ENCODE peak calls at places on chromosomes 16 and 17, in four cellular contexts. One of them, this sample, is unnamed.

GRCh38 chr16:86732621-86733297 is 154.4 kb downstream of the FOXL1 start:
- DNase-seq in tibial artery: no peak
- DNase-seq in AG04449: no peak
- DNase-seq in PC-3: no peak
- DNase-seq in this sample: no peak

GRCh38 chr16:9088848-9089247 is 2.6 kb upstream of the HAPSTR1 start:
- DNase-seq in PC-3: no peak
- DNase-seq in tibial artery: no peak
- DNase-seq in AG04449: no peak
- DNase-seq in this sample: no peak

GRCh38 chr16:70800306-70800705 is 652 bp downstream of the VAC14 start:
- DNase-seq in AG04449: no peak
- DNase-seq in tibial artery: no peak
- DNase-seq in PC-3: no peak
- DNase-seq in this sample: no peak

GRCh38 chr16:78443780-78444422 is 344.4 kb downstream of the WWOX start:
- DNase-seq in AG04449: no peak
- DNase-seq in PC-3: no peak
- DNase-seq in tibial artery: peak
- DNase-seq in this sample: no peak

GRCh38 chr17:47210105-47210504 is 957 bp downstream of the MYL4 start:
- DNase-seq in AG04449: no peak
- DNase-seq in PC-3: no peak
- DNase-seq in tibial artery: no peak
- DNase-seq in this sample: no peak

GRCh38 chr17:11330871-11331270 is 89.9 kb downstream of the SHISA6 start:
- DNase-seq in tibial artery: no peak
- DNase-seq in AG04449: no peak
- DNase-seq in PC-3: no peak
- DNase-seq in this sample: no peak

GRCh38 chr16:27470567-27471431 is 68.8 kb downstream of the IL21R start:
- DNase-seq in PC-3: no peak
- DNase-seq in tibial artery: peak
- DNase-seq in AG04449: no peak
- DNase-seq in this sample: no peak

GRCh38 chr17:34378664-34379101 is 15.7 kb upstream of the CCL1 start:
- DNase-seq in PC-3: no peak
- DNase-seq in tibial artery: no peak
- DNase-seq in AG04449: no peak
- DNase-seq in this sample: no peak

GRCh38 chr17:75765981-75766380 is 989 bp upstream of the GALK1 start:
- DNase-seq in tibial artery: no peak
- DNase-seq in AG04449: no peak
- DNase-seq in PC-3: no peak
- DNase-seq in this sample: no peak

GRCh38 chr17:76659928-76660614 is 16.5 kb upstream of the ST6GALNAC1 start:
- DNase-seq in PC-3: peak
- DNase-seq in tibial artery: peak
- DNase-seq in AG04449: no peak
- DNase-seq in this sample: peak

GRCh38 chr17:56819431-56820145 is 14.1 kb downstream of the C17orf67 start:
- DNase-seq in PC-3: peak
- DNase-seq in AG04449: no peak
- DNase-seq in tibial artery: peak
- DNase-seq in this sample: peak

GRCh38 chr16:12629271-12629670 is 174.4 kb downstream of the CPPED1 start:
- DNase-seq in tibial artery: no peak
- DNase-seq in AG04449: no peak
- DNase-seq in PC-3: no peak
- DNase-seq in this sample: no peak

GRCh38 chr17:38597375-38597774 is 8.4 kb downstream of the SRCIN1 start:
- DNase-seq in AG04449: no peak
- DNase-seq in PC-3: no peak
- DNase-seq in tibial artery: no peak
- DNase-seq in this sample: no peak

DNA sequence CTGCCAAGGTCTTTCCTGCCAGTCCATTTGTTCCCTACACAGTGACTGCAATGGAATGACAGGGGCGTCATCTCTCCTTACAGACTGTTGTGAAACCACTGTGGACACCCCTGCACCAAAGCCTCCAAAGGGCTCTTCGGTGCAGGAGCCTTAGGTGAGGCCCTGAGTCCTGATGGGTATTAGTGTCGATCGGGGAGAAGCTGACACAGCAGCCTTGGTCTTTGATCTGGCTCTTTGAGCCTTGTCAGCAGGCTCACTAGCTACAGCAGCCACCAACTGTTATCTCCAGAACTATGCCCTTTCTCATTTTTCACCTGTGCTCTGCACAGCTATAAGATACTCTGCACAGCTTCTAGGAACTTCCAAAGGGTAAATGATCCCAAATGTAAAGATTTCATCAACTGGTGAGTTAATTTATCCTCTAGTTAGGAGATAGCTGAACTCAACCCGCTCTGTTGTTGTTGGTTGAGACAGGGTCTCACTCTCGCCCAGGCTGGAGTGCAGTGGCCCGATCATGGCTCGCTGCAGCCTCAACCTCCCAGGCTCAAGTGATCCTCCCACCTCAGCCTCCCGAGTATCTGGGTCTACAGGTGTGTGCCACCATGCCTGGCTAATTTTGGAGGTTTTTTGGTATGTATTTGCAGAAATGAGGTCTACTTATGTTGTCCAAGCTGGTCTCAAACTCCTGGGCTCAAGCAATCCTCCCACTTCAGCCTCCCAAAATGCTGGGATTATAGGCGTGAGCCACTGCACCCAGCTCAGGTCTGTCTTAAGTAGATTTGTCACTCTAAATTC is 19.7 kb downstream of the G6PC1 start:
- DNase-seq in PC-3: no peak
- DNase-seq in AG04449: no peak
- DNase-seq in tibial artery: no peak
- DNase-seq in this sample: no peak
- TF ChIP-seq CTCF in PC-3: no peak
- TF ChIP-seq CTCF in AG04449: no peak
- TF ChIP-seq CTCF in tibial artery: no peak
- TF ChIP-seq CTCF in this sample: no peak

DNA sequence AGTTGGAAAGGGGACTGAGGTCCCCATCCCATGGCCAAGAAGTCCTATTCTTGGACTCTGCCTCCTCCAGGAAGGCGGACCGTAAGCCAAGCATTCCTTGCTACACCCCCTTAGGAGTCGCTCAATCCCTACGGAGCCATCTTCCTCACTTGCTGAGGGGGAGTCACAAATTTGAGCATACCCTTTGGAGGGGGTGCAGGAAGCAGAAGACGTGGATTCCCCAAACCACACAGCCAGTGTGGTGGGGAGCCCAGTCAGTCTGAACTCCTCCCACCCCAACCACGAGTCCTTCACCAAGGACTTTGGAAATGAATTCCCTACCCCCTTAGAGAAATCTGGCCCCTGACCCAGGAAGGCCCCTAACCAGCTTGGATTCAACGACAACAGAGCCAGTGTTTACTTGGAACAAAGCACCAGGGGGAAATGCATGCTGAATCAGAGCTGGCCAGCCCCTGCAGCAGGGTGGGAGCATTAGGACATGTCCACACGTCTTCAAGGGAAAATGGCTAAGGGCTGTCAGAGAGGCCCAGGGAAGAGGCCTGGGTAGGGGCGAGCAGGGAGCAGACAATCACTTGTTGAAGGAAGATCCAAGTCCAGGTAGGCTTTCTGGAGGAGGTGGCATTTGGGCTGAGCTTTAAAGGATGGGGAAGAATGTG is 5.5 kb upstream of the TMEM92 start:
- DNase-seq in PC-3: no peak
- DNase-seq in tibial artery: no peak
- DNase-seq in AG04449: no peak
- DNase-seq in this sample: no peak
- H3K4me3 ChIP-seq in PC-3: no peak
- H3K4me3 ChIP-seq in tibial artery: no peak
- H3K4me3 ChIP-seq in AG04449: no peak
- H3K4me3 ChIP-seq in this sample: no peak

DNA sequence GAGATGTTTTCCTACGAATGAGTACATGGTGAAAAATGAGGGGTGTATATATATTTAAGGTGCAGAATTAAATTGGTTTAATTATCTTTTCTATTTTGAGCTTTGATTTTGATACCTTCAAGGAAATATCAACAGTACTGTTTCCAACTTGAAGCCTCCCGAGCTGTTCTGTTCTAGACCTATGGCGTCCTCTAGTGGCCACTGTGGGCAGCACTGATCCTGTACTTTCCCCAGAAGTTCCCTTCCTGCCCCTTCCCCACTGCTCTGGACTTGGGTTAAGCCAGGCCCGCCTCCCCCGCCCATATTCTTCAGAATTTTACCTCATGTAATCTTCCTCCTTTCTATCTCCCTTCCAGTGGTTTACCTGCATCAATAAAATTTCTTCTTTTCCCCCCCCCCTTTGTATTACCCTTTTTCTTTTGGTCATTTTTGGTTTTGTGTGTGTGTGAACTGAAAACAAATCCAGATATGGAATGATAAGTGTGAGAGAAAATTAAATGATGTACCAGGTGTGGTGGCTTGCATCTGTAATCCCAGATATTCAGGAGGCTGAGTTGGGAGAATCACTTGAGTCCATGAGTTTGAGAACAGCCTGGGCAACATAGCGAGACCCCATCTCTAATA is 1643.5 kb downstream of the TP53TG3F start:
- DNase-seq in tibial artery: no peak
- DNase-seq in AG04449: no peak
- DNase-seq in PC-3: no peak
- DNase-seq in this sample: peak
- TF ChIP-seq CTCF in tibial artery: no peak
- TF ChIP-seq CTCF in AG04449: no peak
- TF ChIP-seq CTCF in PC-3: no peak
- TF ChIP-seq CTCF in this sample: no peak

GRCh38 chr17:68437979-68438877 is 19.1 kb downstream of the WIPI1 start:
- DNase-seq in AG04449: no peak
- DNase-seq in PC-3: no peak
- DNase-seq in tibial artery: no peak
- DNase-seq in this sample: no peak
- H3K4me3 ChIP-seq in AG04449: no peak
- H3K4me3 ChIP-seq in PC-3: no peak
- H3K4me3 ChIP-seq in tibial artery: no peak
- H3K4me3 ChIP-seq in this sample: no peak

GRCh38 chr17:48642059-48642842 is 16.1 kb upstream of the HOXB9 start:
- DNase-seq in PC-3: no peak
- DNase-seq in AG04449: no peak
- DNase-seq in tibial artery: no peak
- DNase-seq in this sample: no peak
- TF ChIP-seq CTCF in PC-3: no peak
- TF ChIP-seq CTCF in AG04449: no peak
- TF ChIP-seq CTCF in tibial artery: no peak
- TF ChIP-seq CTCF in this sample: no peak

This sample was measured in epithelial cell of esophagus.